ENCODE peak calls at places on chromosomes 16 and 17, in seven cellular contexts. G, C, M, P, W, H and J are unnamed samples.

GRCh38 chr16:46555981-46556380 is 65.2 kb downstream of the SHCBP1 start:
- DNase-seq in G (no peak), C (no peak), M (no peak), P (no peak), W (peak), H (no peak), J (no peak)

GRCh38 chr17:73613271-73613941 is 30.8 kb downstream of the SDK2 start:
- DNase-seq in G (no peak), C (no peak), M (no peak), P (no peak), W (no peak), H (no peak), J (no peak)

GRCh38 chr16:75235721-75236193 is 15.7 kb downstream of the BCAR1 start:
- DNase-seq in G (no peak), C (peak), M (no peak), P (no peak), W (no peak), H (no peak), J (no peak)

GRCh38 chr16:87100306-87101058 is 216.7 kb downstream of the C16orf95 start:
- DNase-seq in G (no peak), C (no peak), M (no peak), P (no peak), W (no peak), H (no peak), J (peak)

GRCh38 chr17:9932481-9932880 is 27.4 kb upstream of the RCVRN start:
- DNase-seq in G (no peak), C (no peak), M (no peak), P (no peak), W (peak), H (peak), J (no peak)

GRCh38 chr17:83196973-83197880 is 117.8 kb downstream of the METRNL start:
- DNase-seq in G (peak), C (no peak), M (peak), P (no peak), W (peak), H (no peak), J (no peak)

GRCh38 chr16:81524382-81524781 is 79.8 kb downstream of the CMIP start:
- DNase-seq in G (no peak), C (no peak), M (no peak), P (no peak), W (no peak), H (no peak), J (no peak)

GRCh38 chr16:11685844-11686618 is 17.8 kb downstream of the SNN start:
- DNase-seq in G (no peak), C (no peak), M (no peak), P (no peak), W (no peak), H (no peak), J (no peak)

GRCh38 chr16:70784692-70785317 is 16.2 kb downstream of the VAC14 start:
- DNase-seq in G (no peak), C (no peak), M (no peak), P (no peak), W (no peak), H (no peak), J (no peak)

GRCh38 chr17:32461853-32462617 is 17.7 kb downstream of the PSMD11 start:
- DNase-seq in G (peak), C (peak), M (peak), P (peak), W (peak), H (peak), J (peak)

GRCh38 chr16:88970539-88971065 is 6.4 kb downstream of the CBFA2T3 start:
- DNase-seq in G (no peak), C (no peak), M (no peak), P (no peak), W (no peak), H (no peak), J (no peak)

GRCh38 chr16:56824335-56824734 is 40.7 kb upstream of the SLC12A3 start:
- DNase-seq in G (no peak), C (no peak), M (no peak), P (no peak), W (peak), H (peak), J (no peak)

GRCh38 chr17:59844884-59845594 is 47.7 kb downstream of the TUBD1 start:
- DNase-seq in G (no peak), C (no peak), M (no peak), P (peak), W (peak), H (peak), J (peak)

GRCh38 chr17:42780816-42781638 is 617 bp downstream of the WNK4 start:
- DNase-seq in G (no peak), C (no peak), M (no peak), P (no peak), W (no peak), H (no peak), J (no peak)
- H3K4me3 ChIP-seq in G (peak), C (peak), M (peak), P (peak), W (peak), H (no peak), J (no peak)

GRCh38 chr17:30200086-30200485 is 35.4 kb downstream of the SLC6A4 start:
- DNase-seq in G (no peak), C (no peak), M (no peak), P (no peak), W (no peak), H (no peak), J (no peak)
- TF ChIP-seq CTCF in G (no peak), C (no peak), M (no peak), P (no peak), W (no peak), H (no peak), J (peak)

DNA sequence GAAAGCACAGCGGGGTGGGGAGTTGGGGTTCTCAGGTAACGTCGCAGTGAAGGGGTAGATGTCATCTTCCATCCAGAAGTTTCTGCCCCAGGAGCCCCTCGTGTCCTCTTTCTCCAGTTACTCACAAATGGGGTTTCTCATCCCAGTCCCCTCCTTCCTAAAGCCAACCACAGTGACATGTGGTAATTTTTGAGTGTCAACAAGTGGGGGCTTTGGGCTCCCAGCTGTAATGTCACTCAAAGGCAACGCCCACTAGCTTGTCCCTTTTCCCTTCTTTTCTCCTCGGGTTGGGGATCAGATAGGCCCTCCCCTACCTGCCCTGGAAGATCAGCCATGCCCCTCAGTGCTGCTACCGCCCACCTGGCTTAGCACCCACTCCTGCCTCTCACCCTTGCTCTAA is 14.4 kb downstream of the IRX5 start:
- DNase-seq in G (no peak), C (no peak), M (no peak), P (no peak), W (no peak), H (no peak), J (no peak)
- H3K4me3 ChIP-seq in G (no peak), C (no peak), M (no peak), P (no peak), W (no peak), H (no peak), J (no peak)

GRCh38 chr16:943971-944370 is 26.8 kb downstream of the LMF1 start:
- DNase-seq in G (no peak), C (no peak), M (no peak), P (no peak), W (no peak), H (no peak), J (no peak)
- TF ChIP-seq CTCF in G (no peak), C (no peak), M (no peak), P (no peak), W (no peak), H (no peak), J (no peak)

GRCh38 chr16:19886061-19886792 is 1.6 kb upstream of the GPRC5B start:
- DNase-seq in G (peak), C (peak), M (peak), P (peak), W (peak), H (peak), J (peak)
- H3K4me3 ChIP-seq in G (peak), C (peak), M (peak), P (peak), W (no peak), H (no peak), J (no peak)

GRCh38 chr17:76365256-76365903 is 11.7 kb upstream of the PRPSAP1 start:
- DNase-seq in G (no peak), C (no peak), M (no peak), P (no peak), W (no peak), H (no peak), J (peak)
- TF ChIP-seq CTCF in G (peak), C (no peak), M (no peak), P (peak), W (peak), H (peak), J (peak)

GRCh38 chr17:64418506-64419339 is 28.1 kb upstream of the PECAM1 start:
- DNase-seq in G (peak), C (no peak), M (no peak), P (peak), W (peak), H (peak), J (peak)
- H3K4me3 ChIP-seq in G (no peak), C (no peak), M (no peak), P (no peak), W (no peak), H (no peak), J (no peak)